ENCODE peak calls at places on chromosomes 6 and 20, in seven cellular contexts. One of them, this sample, is unnamed.

GRCh38 chr6:163284151-163284550 is 130.4 kb upstream of the QKI start:
- DNase-seq in NCI-H1930: no peak
- DNase-seq in stimulated activated CD8-positive, alpha-beta memory T cell treated with anti-CD3 and anti-CD28 coated beads, Interleukin-4, amount 100 ng/mL, for 4 hours: no peak
- DNase-seq in activated CD8-positive, alpha-beta memory T cell treated with anti-CD3 and anti-CD28 coated beads for 1 hour: no peak
- DNase-seq in iPS-NIHi11: no peak
- DNase-seq in fibroblast of lung: no peak
- DNase-seq in stimulated activated naive CD4-positive, alpha-beta T cell: no peak
- DNase-seq in this sample: no peak

GRCh38 chr6:22826961-22827360 is 257.6 kb downstream of the HDGFL1 start:
- DNase-seq in NCI-H1930: no peak
- DNase-seq in stimulated activated CD8-positive, alpha-beta memory T cell treated with anti-CD3 and anti-CD28 coated beads, Interleukin-4, amount 100 ng/mL, for 4 hours: no peak
- DNase-seq in activated CD8-positive, alpha-beta memory T cell treated with anti-CD3 and anti-CD28 coated beads for 1 hour: no peak
- DNase-seq in iPS-NIHi11: no peak
- DNase-seq in fibroblast of lung: peak
- DNase-seq in stimulated activated naive CD4-positive, alpha-beta T cell: no peak
- DNase-seq in this sample: no peak

GRCh38 chr6:109869398-109870165 is 108.5 kb upstream of the GPR6 start:
- DNase-seq in NCI-H1930: no peak
- DNase-seq in stimulated activated CD8-positive, alpha-beta memory T cell treated with anti-CD3 and anti-CD28 coated beads, Interleukin-4, amount 100 ng/mL, for 4 hours: no peak
- DNase-seq in activated CD8-positive, alpha-beta memory T cell treated with anti-CD3 and anti-CD28 coated beads for 1 hour: no peak
- DNase-seq in iPS-NIHi11: no peak
- DNase-seq in fibroblast of lung: no peak
- DNase-seq in stimulated activated naive CD4-positive, alpha-beta T cell: no peak
- DNase-seq in this sample: no peak

GRCh38 chr6:116298968-116299367 is 19.2 kb upstream of the TSPYL1 start:
- DNase-seq in NCI-H1930: no peak
- DNase-seq in stimulated activated CD8-positive, alpha-beta memory T cell treated with anti-CD3 and anti-CD28 coated beads, Interleukin-4, amount 100 ng/mL, for 4 hours: no peak
- DNase-seq in activated CD8-positive, alpha-beta memory T cell treated with anti-CD3 and anti-CD28 coated beads for 1 hour: no peak
- DNase-seq in iPS-NIHi11: no peak
- DNase-seq in fibroblast of lung: no peak
- DNase-seq in stimulated activated naive CD4-positive, alpha-beta T cell: no peak
- DNase-seq in this sample: no peak

GRCh38 chr6:44057238-44057930 is 69.9 kb downstream of the MRPL14 start:
- DNase-seq in NCI-H1930: no peak
- DNase-seq in stimulated activated CD8-positive, alpha-beta memory T cell treated with anti-CD3 and anti-CD28 coated beads, Interleukin-4, amount 100 ng/mL, for 4 hours: no peak
- DNase-seq in activated CD8-positive, alpha-beta memory T cell treated with anti-CD3 and anti-CD28 coated beads for 1 hour: no peak
- DNase-seq in iPS-NIHi11: no peak
- DNase-seq in fibroblast of lung: no peak
- DNase-seq in stimulated activated naive CD4-positive, alpha-beta T cell: no peak
- DNase-seq in this sample: no peak

GRCh38 chr20:59850018-59850641 is 83.3 kb downstream of the SYCP2 start:
- DNase-seq in NCI-H1930: no peak
- DNase-seq in stimulated activated CD8-positive, alpha-beta memory T cell treated with anti-CD3 and anti-CD28 coated beads, Interleukin-4, amount 100 ng/mL, for 4 hours: no peak
- DNase-seq in activated CD8-positive, alpha-beta memory T cell treated with anti-CD3 and anti-CD28 coated beads for 1 hour: no peak
- DNase-seq in iPS-NIHi11: peak
- DNase-seq in fibroblast of lung: peak
- DNase-seq in stimulated activated naive CD4-positive, alpha-beta T cell: no peak
- DNase-seq in this sample: peak

GRCh38 chr6:156807795-156808194 is 30.6 kb downstream of the ARID1B start:
- DNase-seq in NCI-H1930: no peak
- DNase-seq in stimulated activated CD8-positive, alpha-beta memory T cell treated with anti-CD3 and anti-CD28 coated beads, Interleukin-4, amount 100 ng/mL, for 4 hours: no peak
- DNase-seq in activated CD8-positive, alpha-beta memory T cell treated with anti-CD3 and anti-CD28 coated beads for 1 hour: no peak
- DNase-seq in iPS-NIHi11: no peak
- DNase-seq in fibroblast of lung: no peak
- DNase-seq in stimulated activated naive CD4-positive, alpha-beta T cell: no peak
- DNase-seq in this sample: no peak

GRCh38 chr20:34720266-34720665 is 16.1 kb downstream of the TP53INP2 start:
- DNase-seq in NCI-H1930: no peak
- DNase-seq in stimulated activated CD8-positive, alpha-beta memory T cell treated with anti-CD3 and anti-CD28 coated beads, Interleukin-4, amount 100 ng/mL, for 4 hours: no peak
- DNase-seq in activated CD8-positive, alpha-beta memory T cell treated with anti-CD3 and anti-CD28 coated beads for 1 hour: no peak
- DNase-seq in iPS-NIHi11: no peak
- DNase-seq in fibroblast of lung: peak
- DNase-seq in stimulated activated naive CD4-positive, alpha-beta T cell: no peak
- DNase-seq in this sample: no peak